ENCODE peak calls at places on chromosomes 7 and 10, in ten cellular contexts. U is nephron progenitor cell, S is hepatocyte, L is A549, D is lower lobe of right lung, J is IMR-90, C is coronary artery, Z is AG09309, K is WERI-Rb-1, Q is bronchial epithelial cell. T is an unnamed sample.

GRCh38 chr7:33388332-33388731 is 259.0 kb downstream of the BBS9 start:
- DNase-seq in Z (no peak), Q (no peak), L (no peak), D (no peak), S (no peak), K (no peak), J (peak), U (no peak), C (no peak), T (no peak)

GRCh38 chr10:50992972-50993766 is 81.1 kb upstream of the PRKG1 start:
- DNase-seq in D (peak), U (peak), K (no peak), S (peak), J (peak), Z (peak), L (no peak), C (no peak), Q (peak), T (no peak)

GRCh38 chr10:70751991-70752390 is 33.2 kb downstream of the TBATA start:
- DNase-seq in Z (no peak), C (no peak), K (no peak), D (no peak), U (no peak), S (no peak), L (no peak), Q (no peak), J (no peak), T (no peak)

GRCh38 chr10:7491949-7492659 is 81.3 kb upstream of the SFMBT2 start:
- DNase-seq in U (no peak), D (no peak), J (no peak), Z (no peak), K (no peak), S (no peak), L (no peak), C (no peak), Q (no peak), T (no peak)

GRCh38 chr7:89607797-89608196 is 546.5 kb upstream of the STEAP1 start:
- DNase-seq in U (no peak), L (no peak), J (no peak), D (no peak), Z (no peak), Q (no peak), K (no peak), S (no peak), C (no peak), T (no peak)

GRCh38 chr7:74300951-74301350 is 11.7 kb downstream of the CLIP2 start:
- DNase-seq in C (no peak), Z (no peak), K (no peak), Q (no peak), J (no peak), D (no peak), S (no peak), L (no peak), U (no peak), T (no peak)

GRCh38 chr10:98267069-98267893 is 713 bp downstream of the LOXL4 start:
- DNase-seq in D (no peak), K (no peak), Q (no peak), L (no peak), Z (no peak), J (no peak), U (peak), C (peak), S (no peak), T (no peak)

GRCh38 chr10:124619195-124619594 is 125.0 kb downstream of the FAM53B start:
- DNase-seq in Q (peak), U (no peak), C (no peak), J (peak), D (peak), L (no peak), S (no peak), Z (no peak), K (no peak), T (no peak)

GRCh38 chr7:151838861-151839381 is 38.0 kb downstream of the PRKAG2 start:
- DNase-seq in Q (peak), C (no peak), J (no peak), K (no peak), D (peak), L (no peak), S (no peak), U (no peak), Z (no peak), T (no peak)

GRCh38 chr7:104341545-104341944 is 13.1 kb downstream of the LHFPL3 start:
- DNase-seq in J (no peak), D (no peak), C (no peak), Z (no peak), Q (no peak), L (no peak), U (peak), K (peak), S (peak), T (peak)

GRCh38 chr7:102125127-102125561 is 161.5 kb upstream of the SH2B2 start:
- DNase-seq in S (peak), C (peak), L (peak), J (peak), K (no peak), Q (peak), Z (peak), U (peak), D (peak), T (peak)

GRCh38 chr10:69630651-69631400 is 779 bp downstream of the FAM241B start:
- DNase-seq in C (peak), D (no peak), J (no peak), S (no peak), Z (no peak), U (no peak), L (no peak), Q (no peak), K (no peak), T (no peak)

GRCh38 chr7:52017802-52018679 is 701.4 kb upstream of the COBL start:
- DNase-seq in J (no peak), K (peak), D (no peak), Q (no peak), S (peak), U (peak), C (no peak), Z (no peak), L (peak), T (peak)

GRCh38 chr10:6348091-6348862 is 145.5 kb downstream of the PFKFB3 start:
- DNase-seq in D (peak), K (no peak), L (no peak), S (no peak), C (no peak), U (no peak), Q (no peak), J (no peak), Z (peak), T (no peak)

GRCh38 chr7:47945261-47946015 is 2.8 kb downstream of the PKD1L1 start:
- DNase-seq in D (peak), L (peak), Q (peak), Z (no peak), C (no peak), U (peak), K (peak), S (peak), J (peak), T (peak)

GRCh38 chr7:40279991-40280390 is 145.2 kb downstream of the SUGCT start:
- DNase-seq in K (no peak), Q (no peak), U (no peak), Z (no peak), L (no peak), D (no peak), J (no peak), C (no peak), S (no peak), T (no peak)

GRCh38 chr10:78915331-78915626 is 153.5 kb upstream of the ZMIZ1 start:
- DNase-seq in S (no peak), U (no peak), J (no peak), C (no peak), Q (no peak), D (no peak), L (no peak), Z (no peak), K (no peak), T (no peak)

GRCh38 chr10:78916227-78916626 is 152.5 kb upstream of the ZMIZ1 start:
- DNase-seq in L (no peak), S (no peak), D (no peak), Z (no peak), K (no peak), U (no peak), C (no peak), Q (no peak), J (no peak), T (no peak)

GRCh38 chr10:78914060-78914378 is 154.7 kb upstream of the ZMIZ1 start:
- DNase-seq in C (no peak), J (no peak), L (no peak), U (no peak), Q (no peak), S (no peak), D (no peak), K (no peak), Z (no peak), T (no peak)

GRCh38 chr10:78913219-78914059 is 155.3 kb upstream of the ZMIZ1 start:
- DNase-seq in J (no peak), U (no peak), S (no peak), Z (no peak), D (no peak), C (no peak), L (no peak), Q (no peak), K (peak), T (no peak)

DNA sequence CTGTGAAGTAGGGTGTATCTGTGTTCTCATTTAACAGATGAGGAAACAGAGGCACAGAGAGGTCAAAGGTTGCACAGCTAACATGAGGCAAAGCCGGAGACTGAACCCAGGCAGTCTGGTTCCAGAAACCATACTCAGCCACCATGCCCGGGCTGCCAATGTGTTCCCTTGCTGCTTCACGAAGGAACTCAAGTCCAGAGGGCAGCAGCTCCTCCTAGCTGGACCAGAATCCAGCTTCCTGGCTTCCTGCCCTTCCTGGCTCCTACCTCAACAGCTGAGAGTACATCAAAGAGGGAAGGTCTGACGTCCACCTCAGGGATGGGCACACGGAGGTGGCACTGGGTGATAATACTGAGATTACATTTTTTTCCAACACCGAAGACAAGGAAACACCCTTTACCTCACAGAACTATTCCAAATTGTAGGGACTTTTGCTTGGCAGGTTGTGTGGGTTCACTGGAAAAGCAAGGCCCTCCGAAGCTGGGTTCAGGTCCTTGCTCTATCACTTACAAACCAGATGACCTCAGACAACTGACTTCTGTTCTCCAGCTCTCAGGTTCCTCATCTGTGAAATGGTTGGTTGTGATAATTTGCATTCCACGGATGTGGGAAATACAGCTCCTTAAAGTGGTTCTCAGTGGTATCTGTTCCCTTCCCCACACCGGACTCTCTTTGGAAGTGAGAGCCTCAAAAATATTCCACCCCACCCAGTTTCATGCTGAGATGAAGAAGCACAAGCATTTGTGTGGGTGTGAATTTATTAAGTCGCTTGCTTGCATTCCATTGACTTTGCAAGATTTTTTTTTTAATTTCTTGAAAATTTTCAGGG is 154.1 kb upstream of the ZMIZ1 start:
- DNase-seq in J (no peak), D (no peak), C (no peak), L (no peak), K (no peak), U (no peak), Q (no peak), Z (no peak), S (no peak), T (no peak)
- TF ChIP-seq CTCF in J (no peak), D (no peak), C (no peak), L (no peak), K (no peak), U (no peak), Q (no peak), Z (no peak), S (no peak), T (no peak)

DNA sequence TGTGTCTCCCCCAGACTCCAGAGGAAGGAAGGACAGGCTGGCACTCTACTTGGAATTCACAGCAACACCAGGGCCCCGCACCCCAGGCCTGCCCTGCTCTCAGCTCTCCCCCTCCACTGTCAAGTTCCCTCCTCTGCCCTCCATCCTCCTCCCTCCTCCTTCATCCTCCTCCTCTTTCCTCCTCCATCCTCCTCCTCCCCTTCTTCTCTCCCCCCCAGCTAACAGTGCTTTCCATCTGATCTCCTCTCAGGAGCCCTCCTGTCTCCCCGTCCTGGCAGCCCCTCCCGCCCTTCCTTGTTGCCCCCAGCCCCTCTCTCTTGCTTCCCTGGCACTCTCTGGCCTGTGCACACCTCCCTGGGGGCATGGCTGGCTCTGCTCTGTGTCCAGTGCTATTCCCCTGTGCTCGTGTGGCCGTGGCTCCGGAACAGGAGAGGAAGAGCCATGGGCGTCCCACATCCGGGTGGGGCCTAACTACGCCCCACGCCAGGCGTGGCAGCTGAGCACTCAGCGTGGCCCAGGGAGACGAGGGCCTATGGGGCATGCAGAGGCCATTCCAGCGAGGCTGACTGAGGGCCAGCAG is 64.2 kb downstream of the PWWP2B start:
- DNase-seq in D (no peak), J (no peak), Z (no peak), K (no peak), L (no peak), Q (no peak), U (peak), C (no peak), S (no peak), T (no peak)
- TF ChIP-seq CTCF in D (no peak), J (no peak), Z (no peak), K (no peak), L (no peak), Q (no peak), U (no peak), C (no peak), S (no peak), T (no peak)

DNA sequence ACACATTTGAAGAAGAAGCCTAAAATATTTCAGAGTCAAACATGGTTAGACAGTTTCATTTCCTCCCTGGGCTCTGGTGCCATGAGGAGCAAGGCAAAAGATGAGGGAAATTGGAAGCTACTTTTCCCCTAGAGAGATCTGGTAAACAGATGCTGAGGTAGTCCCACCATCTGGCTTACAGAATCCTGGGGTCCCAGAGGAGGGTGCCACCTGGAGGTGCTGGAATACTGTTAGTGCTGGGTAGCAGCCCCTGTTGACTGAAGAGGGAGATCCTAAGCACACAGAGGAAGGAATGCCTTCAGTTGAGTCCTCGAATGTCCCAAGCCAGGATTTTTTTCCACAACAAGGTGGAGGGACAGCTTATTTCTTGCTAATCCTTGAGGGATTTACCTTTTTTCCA is 160.1 kb downstream of the FZD1 start:
- DNase-seq in J (no peak), U (peak), Q (no peak), D (no peak), K (peak), S (no peak), Z (no peak), L (no peak), C (no peak), T (no peak)
- TF ChIP-seq CTCF in J (no peak), U (no peak), Q (no peak), D (no peak), K (peak), S (no peak), Z (no peak), L (no peak), C (no peak), T (no peak)

GRCh38 chr7:94274828-94275227 is 119.9 kb upstream of the COL1A2 start:
- DNase-seq in C (no peak), D (no peak), S (no peak), Q (no peak), U (no peak), Z (no peak), K (no peak), L (no peak), J (no peak), T (no peak)

GRCh38 chr7:94276046-94276445 is 118.6 kb upstream of the COL1A2 start:
- DNase-seq in U (no peak), K (no peak), J (no peak), Q (no peak), Z (no peak), L (no peak), C (no peak), S (no peak), D (no peak), T (no peak)

GRCh38 chr7:94277236-94277635 is 117.5 kb upstream of the COL1A2 start:
- DNase-seq in J (no peak), S (no peak), C (no peak), U (no peak), Z (no peak), L (no peak), D (no peak), K (no peak), Q (no peak), T (no peak)

GRCh38 chr7:94272821-94273583 is 121.7 kb upstream of the COL1A2 start:
- DNase-seq in S (no peak), C (no peak), K (no peak), Z (no peak), J (peak), L (no peak), U (no peak), Q (no peak), D (no peak), T (no peak)

GRCh38 chr7:94276797-94277196 is 117.9 kb upstream of the COL1A2 start:
- DNase-seq in L (peak), Z (no peak), S (no peak), Q (peak), D (no peak), J (peak), C (no peak), K (peak), U (no peak), T (peak)
- TF ChIP-seq CTCF in L (peak), Z (peak), S (peak), Q (peak), D (peak), J (peak), C (no peak), K (peak), U (no peak), T (peak)

DNA sequence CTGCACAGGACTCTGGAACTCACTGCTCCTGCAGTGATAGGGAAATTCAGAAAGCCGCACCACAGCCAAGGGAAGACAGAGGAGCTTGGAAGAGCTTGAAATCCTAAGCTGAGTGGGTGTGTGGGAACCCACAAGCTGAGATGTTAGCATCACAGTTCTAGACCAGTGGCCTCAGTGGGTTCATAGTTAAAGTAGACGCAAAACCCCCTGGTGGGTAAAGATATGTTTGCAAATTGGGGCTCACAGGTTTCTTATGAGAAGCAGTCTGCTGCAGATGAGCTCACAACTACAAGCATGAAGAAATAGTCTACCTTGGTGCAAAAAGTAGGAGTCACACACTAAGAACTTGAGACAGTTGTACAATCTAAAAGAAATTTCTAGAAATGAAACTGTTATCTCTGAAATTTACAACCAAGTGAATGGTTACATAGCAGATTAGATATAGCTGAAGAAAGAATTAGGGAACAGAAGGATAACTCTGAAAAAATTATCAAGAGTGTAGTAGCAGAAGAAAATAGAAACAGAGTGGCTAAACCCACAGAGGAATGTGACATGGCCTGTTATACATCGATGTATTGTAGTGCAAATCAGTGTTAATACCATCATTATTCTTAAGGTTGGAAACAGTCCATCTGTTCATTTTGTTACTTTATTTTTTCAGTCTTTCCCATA is 77.2 kb downstream of the DYNC2I1 start:
- DNase-seq in S (no peak), D (no peak), Q (no peak), L (no peak), U (no peak), C (no peak), Z (no peak), K (no peak), J (no peak), T (peak)
- TF ChIP-seq CTCF in S (no peak), D (no peak), Q (no peak), L (no peak), U (no peak), C (no peak), Z (no peak), K (no peak), J (no peak), T (no peak)

DNA sequence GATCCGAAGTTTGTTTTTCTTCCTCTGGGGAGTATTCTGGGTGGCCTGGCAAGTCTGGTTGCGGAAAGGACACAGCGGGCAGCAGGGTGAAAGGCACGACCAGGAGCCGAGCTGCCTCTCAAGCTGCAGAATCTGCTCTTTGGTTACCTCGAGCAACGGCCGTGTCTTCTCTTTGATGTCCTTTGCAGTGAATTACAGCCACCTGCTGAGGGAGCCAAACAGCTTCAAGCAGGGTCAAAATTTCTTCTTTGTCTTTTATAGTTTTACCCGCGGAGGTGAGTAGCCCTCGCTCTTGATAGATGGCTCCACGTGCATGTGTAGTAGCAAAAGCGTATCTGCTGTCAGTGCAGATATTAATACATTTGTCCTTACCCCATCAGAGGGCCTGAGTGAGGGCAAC is 177.3 kb upstream of the MBL2 start:
- DNase-seq in Z (no peak), Q (no peak), D (no peak), C (no peak), L (no peak), U (no peak), S (peak), J (no peak), K (no peak), T (no peak)
- TF ChIP-seq CTCF in Z (no peak), Q (no peak), D (no peak), C (no peak), L (no peak), U (no peak), S (peak), J (no peak), K (no peak), T (no peak)

GRCh38 chr10:19767876-19768275 is 48.4 kb upstream of the PLXDC2 start:
- DNase-seq in Q (peak), C (no peak), J (no peak), L (no peak), Z (no peak), D (no peak), K (peak), U (no peak), S (no peak), T (no peak)
- TF ChIP-seq CTCF in Q (no peak), C (no peak), J (no peak), L (no peak), Z (no peak), D (no peak), K (no peak), U (no peak), S (no peak), T (no peak)